ENCODE peak calls at places on chromosomes 13 and 19, in seven cellular contexts. T, Q, A, X, K, U and B are unnamed samples.

GRCh38 chr19:14433454-14434156 is 499 bp downstream of the PKN1 start:
- DNase-seq in T (no peak), Q (no peak), A (no peak), X (no peak), K (no peak), U (no peak), B (peak)

GRCh38 chr19:38409631-38410133 is 6.8 kb downstream of the FAM98C start:
- DNase-seq in T (no peak), Q (no peak), A (peak), X (peak), K (peak), U (no peak), B (no peak)

GRCh38 chr13:84997858-84998257 is 801.4 kb downstream of the SLITRK6 start:
- DNase-seq in T (no peak), Q (no peak), A (no peak), X (no peak), K (no peak), U (no peak), B (no peak)

GRCh38 chr13:29505511-29505910 is 90.0 kb downstream of the SLC7A1 start:
- DNase-seq in T (no peak), Q (no peak), A (no peak), X (no peak), K (no peak), U (no peak), B (no peak)

GRCh38 chr13:110416131-110416584 is 109.1 kb downstream of the COL4A2 start:
- DNase-seq in T (no peak), Q (no peak), A (peak), X (peak), K (peak), U (no peak), B (no peak)

GRCh38 chr19:43664008-43664407 is 6.0 kb downstream of the PLAUR start:
- DNase-seq in T (no peak), Q (no peak), A (no peak), X (no peak), K (no peak), U (no peak), B (no peak)

GRCh38 chr19:29495971-29496441 is 29.8 kb upstream of the VSTM2B start:
- DNase-seq in T (no peak), Q (no peak), A (no peak), X (no peak), K (no peak), U (no peak), B (no peak)

GRCh38 chr13:104737713-104738112 is 1671.5 kb upstream of the SLC10A2 start:
- DNase-seq in T (no peak), Q (no peak), A (peak), X (peak), K (peak), U (no peak), B (no peak)

GRCh38 chr19:18488838-18489626 is 32.8 kb downstream of the ELL start:
- DNase-seq in T (no peak), Q (no peak), A (no peak), X (no peak), K (no peak), U (no peak), B (no peak)

GRCh38 chr13:44311011-44311481 is 62.6 kb upstream of the SERP2 start:
- DNase-seq in T (peak), Q (peak), A (peak), X (peak), K (peak), U (no peak), B (no peak)

GRCh38 chr13:113309481-113309880 is 12.4 kb downstream of the LAMP1 start:
- DNase-seq in T (no peak), Q (no peak), A (no peak), X (no peak), K (no peak), U (no peak), B (no peak)

GRCh38 chr19:35154535-35155406 is at the start of gene FXYD5:
- DNase-seq in T (peak), Q (peak), A (peak), X (peak), K (peak), U (peak), B (peak)

GRCh38 chr13:32224916-32225315 is 90.2 kb downstream of the ZAR1L start:
- DNase-seq in T (no peak), Q (no peak), A (no peak), X (no peak), K (no peak), U (no peak), B (no peak)

GRCh38 chr19:17107546-17108452 is 32.2 kb downstream of the MYO9B start:
- DNase-seq in T (peak), Q (peak), A (peak), X (peak), K (peak), U (no peak), B (no peak)

GRCh38 chr13:113785051-113786010 is 26.3 kb downstream of the TMEM255B start:
- DNase-seq in T (no peak), Q (no peak), A (peak), X (peak), K (peak), U (no peak), B (no peak)

GRCh38 chr19:29586401-29586800 is 19.7 kb upstream of the POP4 start:
- DNase-seq in T (no peak), Q (no peak), A (no peak), X (no peak), K (no peak), U (no peak), B (no peak)

GRCh38 chr13:25375727-25376358 is 4.1 kb downstream of the ATP8A2 start:
- DNase-seq in T (peak), Q (peak), A (peak), X (peak), K (peak), U (peak), B (peak)

GRCh38 chr19:18650468-18651001 is 13.7 kb downstream of the KLHL26 start:
- DNase-seq in T (peak), Q (peak), A (peak), X (peak), K (peak), U (no peak), B (no peak)

GRCh38 chr13:109630281-109630680 is 156.1 kb downstream of the IRS2 start:
- DNase-seq in T (no peak), Q (no peak), A (no peak), X (no peak), K (no peak), U (no peak), B (no peak)

GRCh38 chr13:114017028-114017630 is 43.3 kb upstream of the C13orf46 start:
- DNase-seq in T (no peak), Q (no peak), A (peak), X (peak), K (peak), U (no peak), B (no peak)

GRCh38 chr13:109331898-109332297 is 454.5 kb downstream of the IRS2 start:
- DNase-seq in T (no peak), Q (no peak), A (peak), X (peak), K (peak), U (no peak), B (no peak)

DNA sequence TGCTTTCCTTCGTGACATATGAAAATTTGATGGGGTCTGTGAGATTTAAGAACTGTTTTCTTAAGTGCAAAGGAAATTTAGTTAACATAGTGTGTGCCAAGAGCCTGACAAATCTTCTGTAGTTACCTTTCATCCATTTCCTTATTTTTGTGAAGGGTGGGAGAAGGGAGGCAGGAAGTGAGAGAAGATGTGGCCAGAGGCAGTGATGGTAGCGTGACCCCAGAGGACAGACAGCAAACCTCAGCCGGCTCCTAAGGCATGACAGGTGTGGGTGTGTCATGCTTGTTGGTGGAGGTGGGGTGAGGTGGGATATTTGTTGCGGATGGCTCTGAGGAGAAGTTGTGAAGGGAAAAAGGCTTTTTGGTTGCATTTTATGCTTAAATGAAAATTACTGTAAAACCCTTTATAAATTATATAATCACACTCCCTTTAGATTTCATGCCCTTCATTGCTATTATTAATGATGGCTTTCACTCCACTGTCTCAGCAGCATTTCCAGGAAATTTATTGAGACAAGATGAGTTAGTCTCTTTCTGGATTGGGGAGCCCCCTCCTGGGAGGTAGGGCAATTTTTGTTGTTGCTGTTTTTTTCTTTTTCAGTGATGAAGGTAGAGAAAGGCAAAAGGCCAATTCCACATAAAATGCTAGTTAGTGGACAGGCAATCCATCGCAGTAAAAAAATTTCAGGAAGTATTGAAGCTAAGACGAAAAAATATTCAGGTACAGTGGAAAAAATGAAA is 80.0 kb downstream of the TEX26 start:
- DNase-seq in T (no peak), Q (no peak), A (peak), X (peak), K (peak), U (no peak), B (no peak)
- TF ChIP-seq CTCF in T (no peak), Q (no peak), A (peak), X (peak), K (peak), U (no peak), B (no peak)

DNA sequence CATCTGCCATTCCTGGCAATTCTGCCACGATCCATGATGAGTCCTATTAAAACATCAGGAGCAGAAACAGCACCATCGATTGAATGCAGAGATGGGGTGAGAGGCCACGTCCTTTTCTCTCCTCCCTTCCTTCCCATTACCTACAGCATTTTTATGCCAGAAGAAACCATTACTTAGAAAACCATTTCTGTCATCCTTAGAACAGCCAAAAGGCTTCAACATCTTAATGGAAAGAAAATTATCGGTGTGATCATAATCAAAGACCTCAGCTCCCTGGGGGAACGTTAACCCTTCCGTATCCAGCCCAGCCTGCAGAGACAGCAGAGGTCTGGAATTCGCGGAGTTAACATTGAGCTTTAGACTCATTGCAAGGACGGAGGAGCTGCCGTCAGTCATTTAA is 55.9 kb upstream of the SIAH3 start:
- DNase-seq in T (no peak), Q (no peak), A (no peak), X (no peak), K (no peak), U (no peak), B (no peak)
- TF ChIP-seq CTCF in T (no peak), Q (no peak), A (no peak), X (no peak), K (no peak), U (no peak), B (no peak)

DNA sequence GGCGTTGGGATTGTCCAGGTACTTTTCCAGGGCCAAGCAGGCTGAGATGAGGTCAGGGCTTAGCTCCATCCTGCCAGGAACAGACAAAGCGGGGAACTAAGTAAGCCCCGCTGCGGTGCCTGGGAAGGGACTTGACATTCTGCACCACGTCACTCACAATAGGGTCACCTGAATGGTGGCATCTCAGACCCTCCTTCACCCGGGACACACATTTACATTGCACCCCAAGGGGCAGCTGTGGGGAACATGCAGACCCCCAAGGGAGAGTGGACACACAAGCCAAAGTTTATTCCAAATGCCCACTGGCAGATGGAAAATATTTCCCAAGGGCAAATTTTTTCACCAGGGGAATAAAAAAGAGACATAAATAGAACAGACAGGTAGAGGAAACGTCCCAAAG is 20.3 kb upstream of the SPC24 start:
- DNase-seq in T (no peak), Q (no peak), A (no peak), X (no peak), K (no peak), U (no peak), B (no peak)
- TF ChIP-seq CTCF in T (no peak), Q (no peak), A (no peak), X (no peak), K (no peak), U (no peak), B (no peak)

DNA sequence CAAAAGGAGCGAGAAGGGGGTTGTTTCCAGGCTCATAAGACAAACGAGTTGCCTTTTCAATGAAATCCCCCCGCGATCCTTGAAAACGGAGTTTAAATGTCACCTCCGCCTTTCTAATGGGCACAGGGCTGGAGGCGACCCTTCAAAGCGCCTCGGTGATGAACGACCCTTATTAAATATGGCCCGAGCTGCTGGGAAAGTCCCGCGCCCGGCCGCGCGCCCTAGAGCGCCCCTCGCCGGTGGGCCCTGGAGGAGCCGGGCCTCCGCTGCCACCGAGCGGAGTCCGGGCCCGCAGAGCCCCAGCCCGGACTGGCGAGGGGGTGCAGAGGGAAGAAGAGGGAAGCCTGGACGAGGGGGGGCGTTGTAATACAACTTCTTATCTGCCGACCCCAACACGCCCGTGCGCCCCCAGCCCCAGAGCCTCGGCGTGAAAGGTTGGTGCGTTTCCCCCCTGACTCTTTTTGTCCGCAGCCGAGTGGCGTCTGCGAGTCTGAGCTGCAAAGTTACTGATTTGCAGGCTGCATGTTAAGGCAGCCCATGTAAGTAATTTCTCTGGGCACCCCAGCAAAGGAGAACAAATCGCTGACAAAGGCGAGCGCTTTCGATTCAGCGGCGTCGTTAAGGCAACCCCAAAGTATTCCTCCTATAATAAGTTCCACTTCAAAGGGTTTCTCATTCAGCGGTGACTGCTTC is 11.9 kb downstream of the ZIC5 start:
- DNase-seq in T (no peak), Q (no peak), A (no peak), X (no peak), K (peak), U (no peak), B (no peak)
- TF ChIP-seq CTCF in T (no peak), Q (no peak), A (no peak), X (no peak), K (no peak), U (no peak), B (no peak)

GRCh38 chr13:27997904-27998522 is 9.5 kb upstream of the URAD start:
- DNase-seq in T (no peak), Q (no peak), A (peak), X (peak), K (peak), U (peak), B (peak)
- TF ChIP-seq CTCF in T (no peak), Q (no peak), A (peak), X (peak), K (peak), U (peak), B (no peak)

GRCh38 chr19:12733907-12734214 is 623 bp downstream of the TRIR start:
- DNase-seq in T (no peak), Q (no peak), A (no peak), X (no peak), K (no peak), U (no peak), B (no peak)

GRCh38 chr19:12731337-12731736 is 3.1 kb downstream of the TRIR start:
- DNase-seq in T (no peak), Q (no peak), A (no peak), X (no peak), K (no peak), U (no peak), B (no peak)

GRCh38 chr19:12737666-12738351 is 512 bp downstream of the GET3 start:
- DNase-seq in T (no peak), Q (no peak), A (no peak), X (no peak), K (no peak), U (no peak), B (no peak)

GRCh38 chr19:12733369-12733896 is 1.1 kb downstream of the TRIR start:
- DNase-seq in T (no peak), Q (no peak), A (peak), X (peak), K (peak), U (peak), B (peak)

GRCh38 chr19:12736854-12737665 is at the start of gene GET3:
- DNase-seq in T (peak), Q (peak), A (peak), X (peak), K (peak), U (peak), B (peak)
- TF ChIP-seq CTCF in T (no peak), Q (no peak), A (no peak), X (no peak), K (no peak), U (no peak), B (no peak)

GRCh38 chr19:46076031-46076880 is 35.5 kb upstream of the IGFL4 start:
- DNase-seq in T (no peak), Q (no peak), A (no peak), X (no peak), K (no peak), U (no peak), B (no peak)
- TF ChIP-seq CTCF in T (no peak), Q (no peak), A (no peak), X (no peak), K (peak), U (no peak), B (no peak)

GRCh38 chr13:45464141-45464686 is 525 bp upstream of the COG3 start:
- DNase-seq in T (no peak), Q (no peak), A (no peak), X (no peak), K (no peak), U (no peak), B (no peak)
- TF ChIP-seq CTCF in T (no peak), Q (no peak), A (peak), X (peak), K (no peak), U (no peak), B (no peak)

GRCh38 chr19:28242317-28242927 is 970.5 kb downstream of the UQCRFS1 start:
- DNase-seq in T (no peak), Q (no peak), A (peak), X (peak), K (peak), U (peak), B (peak)

GRCh38 chr19:28244966-28245365 is 968.0 kb downstream of the UQCRFS1 start:
- DNase-seq in T (peak), Q (no peak), A (no peak), X (no peak), K (no peak), U (no peak), B (no peak)

GRCh38 chr19:28235606-28236125 is 977.3 kb downstream of the UQCRFS1 start:
- DNase-seq in T (no peak), Q (no peak), A (no peak), X (no peak), K (no peak), U (no peak), B (no peak)

GRCh38 chr19:28234637-28235036 is 978.3 kb downstream of the UQCRFS1 start:
- DNase-seq in T (no peak), Q (no peak), A (peak), X (peak), K (peak), U (no peak), B (no peak)

DNA sequence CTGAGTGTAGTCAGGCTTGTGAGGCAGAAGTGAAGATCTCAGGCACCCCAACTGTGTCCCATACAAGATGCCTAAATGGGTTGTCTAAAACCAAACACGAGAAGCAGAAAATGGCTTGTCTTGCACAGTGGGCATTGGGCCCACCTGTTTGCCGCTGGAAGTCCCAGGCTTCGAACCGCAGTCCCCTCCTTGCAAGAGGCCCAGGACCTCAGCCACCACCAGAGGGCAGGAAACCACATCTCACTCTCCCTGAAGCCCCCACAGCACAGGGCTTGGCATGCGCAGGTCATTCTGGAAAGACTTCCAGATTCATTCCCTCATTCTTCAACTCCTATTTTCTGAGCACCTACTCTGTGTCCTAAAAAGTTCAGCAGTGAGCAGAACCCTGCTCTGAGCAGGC is 973.7 kb downstream of the UQCRFS1 start:
- DNase-seq in T (no peak), Q (no peak), A (peak), X (peak), K (peak), U (no peak), B (no peak)
- TF ChIP-seq CTCF in T (no peak), Q (no peak), A (peak), X (peak), K (peak), U (no peak), B (no peak)

DNA sequence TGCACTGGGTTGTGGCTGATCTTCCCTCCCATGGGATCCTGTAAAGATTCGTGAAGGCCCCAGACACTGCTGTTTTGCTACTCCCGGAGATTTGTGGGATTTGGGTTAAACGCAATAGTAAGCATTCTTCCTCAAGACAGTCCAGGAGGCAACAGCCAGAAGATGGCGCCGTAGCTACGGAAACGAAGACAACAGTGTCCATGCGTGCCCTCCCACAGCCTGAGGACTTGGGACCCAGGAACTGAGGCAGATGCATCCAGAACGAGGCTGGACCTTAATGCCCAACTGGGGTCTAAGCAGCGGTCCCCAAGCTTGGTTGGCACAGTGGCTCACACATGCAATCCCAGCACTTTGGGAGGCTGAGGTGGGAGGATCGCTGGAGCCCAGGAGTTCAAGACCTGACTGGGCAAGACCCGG is 57.6 kb upstream of the ZNF507 start:
- DNase-seq in T (peak), Q (peak), A (peak), X (peak), K (peak), U (no peak), B (no peak)
- TF ChIP-seq CTCF in T (no peak), Q (no peak), A (peak), X (peak), K (peak), U (peak), B (no peak)